ENCODE peak calls at places on chromosomes 7 and 10, in five cellular contexts. M is mammary epithelial cell, V is IMR-90, B is PC-3, Z is GM12878. L is an unnamed sample. For H3K4me1 and H3K27me3, the result is how much of the 10 kb centered on the place peaks cover.

GRCh38 chr10:71075066-71075758 is 137.2 kb upstream of the UNC5B start:
- DNase-seq in M (peak), V (no peak), B (no peak), Z (no peak), L (no peak)

GRCh38 chr10:47445720-47446119 is 38.2 kb downstream of the ANXA8 start:
- DNase-seq in M (no peak), V (no peak), B (no peak), Z (no peak), L (no peak)

GRCh38 chr10:74365109-74365508 is 214.1 kb downstream of the ADK start:
- DNase-seq in M (no peak), V (no peak), B (no peak), Z (no peak), L (no peak)

GRCh38 chr10:99952799-99953198 is 56.9 kb downstream of the DNMBP start:
- DNase-seq in M (no peak), V (no peak), B (no peak), Z (no peak), L (no peak)

GRCh38 chr7:101664390-101664789 is 35.3 kb upstream of the MYL10 start:
- DNase-seq in M (no peak), V (no peak), B (no peak), Z (no peak), L (no peak)

GRCh38 chr7:4682621-4683042 is 537 bp downstream of the FOXK1 start:
- DNase-seq in M (peak), V (peak), B (peak), Z (no peak), L (peak)

GRCh38 chr10:69751216-69751615 is 50.5 kb upstream of the COL13A1 start:
- DNase-seq in M (no peak), V (no peak), B (no peak), Z (no peak), L (no peak)

GRCh38 chr10:48497965-48498770 is 106.7 kb downstream of the ARHGAP22 start:
- DNase-seq in M (no peak), V (no peak), B (no peak), Z (no peak), L (no peak)

GRCh38 chr10:87589653-87590052 is 70.0 kb upstream of the PAPSS2 start:
- DNase-seq in M (peak), V (peak), B (peak), Z (no peak), L (peak)

GRCh38 chr10:132302911-132303310 is 4.8 kb downstream of the STK32C start:
- DNase-seq in M (no peak), V (no peak), B (no peak), Z (no peak), L (no peak)

GRCh38 chr10:98563811-98564210 is 117.1 kb upstream of the HPS1 start:
- DNase-seq in M (no peak), V (no peak), B (no peak), Z (no peak), L (no peak)

GRCh38 chr7:23593706-23594105 is 3.5 kb upstream of the CCDC126 start:
- DNase-seq in M (no peak), V (no peak), B (no peak), Z (no peak), L (no peak)

GRCh38 chr7:69739182-69739581 is 140.9 kb downstream of the AUTS2 start:
- DNase-seq in M (no peak), V (no peak), B (no peak), Z (peak), L (no peak)

GRCh38 chr7:157554393-157555238 is 217.8 kb downstream of the DNAJB6 start:
- DNase-seq in M (no peak), V (no peak), B (no peak), Z (no peak), L (no peak)

GRCh38 chr7:81232084-81232799 is 313.4 kb upstream of the SEMA3C start:
- DNase-seq in M (no peak), V (no peak), B (no peak), Z (no peak), L (no peak)

GRCh38 chr10:11328264-11329054 is 283.0 kb downstream of the USP6NL start:
- DNase-seq in M (no peak), V (no peak), B (no peak), Z (no peak), L (no peak)

GRCh38 chr10:132716691-132717490 is 69.1 kb downstream of the NKX6-2 start:
- DNase-seq in M (no peak), V (no peak), B (no peak), Z (no peak), L (no peak)

DNA sequence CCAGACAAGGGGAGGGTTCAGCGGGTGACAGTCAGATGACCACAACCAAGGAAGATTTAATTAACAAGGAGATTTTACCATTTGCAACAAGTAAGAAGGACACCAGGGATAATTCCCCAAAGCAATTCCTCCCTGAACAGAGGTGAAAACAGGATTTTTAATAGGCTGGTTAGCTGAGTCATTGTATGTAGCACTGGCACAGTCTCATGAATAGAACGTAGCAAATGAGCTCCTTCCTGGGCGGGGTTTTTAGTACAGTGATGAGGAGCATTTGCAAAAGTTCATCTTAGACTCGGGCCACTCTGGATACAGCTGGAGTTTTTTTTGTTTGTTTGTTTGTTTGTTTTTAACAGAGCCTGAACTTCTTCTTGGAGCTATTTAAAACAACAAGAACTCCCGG is 39.0 kb downstream of the TAC1 start:
- DNase-seq in M (peak), V (no peak), B (peak), Z (no peak), L (no peak)
- H3K4me1 ChIP-seq in M (under half), V (under half), B (under half), Z (under half), L (under half)

DNA sequence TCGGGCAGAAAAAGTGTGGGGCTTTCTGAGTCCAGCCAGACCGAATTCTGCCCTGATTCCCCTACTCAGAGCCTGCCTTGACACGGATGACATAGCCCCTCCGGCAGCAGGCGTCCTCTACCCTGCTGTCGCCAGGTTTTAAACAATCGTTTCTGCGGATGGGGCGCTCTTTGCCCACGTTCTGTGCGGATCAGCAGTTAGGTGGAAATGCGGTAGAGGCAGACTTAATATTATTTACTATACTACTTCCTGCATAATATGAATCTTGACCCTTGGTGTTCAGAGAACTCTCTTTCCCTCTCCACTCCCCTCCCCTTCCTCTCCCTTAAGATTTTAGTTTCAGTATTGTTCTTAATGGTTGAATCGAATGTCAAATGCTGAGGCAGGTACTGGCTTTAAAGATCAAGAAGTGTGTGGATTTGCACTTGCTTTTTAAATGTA is 2.4 kb downstream of the GATA3 start:
- DNase-seq in M (peak), V (no peak), B (no peak), Z (peak), L (no peak)
- H3K27me3 ChIP-seq in M (under half), V (half or more), B (under half), Z (under half), L (half or more)

GRCh38 chr10:123475466-123475865 is 190.7 kb upstream of the GPR26 start:
- DNase-seq in M (no peak), V (no peak), B (no peak), Z (no peak), L (no peak)
- H3K9ac ChIP-seq in M (no peak), V (no peak), B (no peak), Z (no peak), L (no peak)

GRCh38 chr10:44968101-44968886 is 8.7 kb downstream of the RASSF4 start:
- DNase-seq in M (no peak), V (no peak), B (no peak), Z (no peak), L (peak)

GRCh38 chr10:44966816-44967509 is 7.4 kb downstream of the RASSF4 start:
- DNase-seq in M (no peak), V (no peak), B (no peak), Z (no peak), L (peak)

GRCh38 chr10:44968887-44969400 is 9.3 kb downstream of the RASSF4 start:
- DNase-seq in M (no peak), V (no peak), B (no peak), Z (no peak), L (no peak)

GRCh38 chr10:44966129-44966815 is 6.7 kb downstream of the RASSF4 start:
- DNase-seq in M (no peak), V (no peak), B (no peak), Z (no peak), L (no peak)

GRCh38 chr10:44967596-44967995 is 8.0 kb downstream of the RASSF4 start:
- DNase-seq in M (no peak), V (no peak), B (no peak), Z (no peak), L (no peak)
- H3K4me1 ChIP-seq in M (under half), V (under half), B (under half), Z (half or more), L (half or more)

GRCh38 chr10:126469692-126470091 is 81.4 kb upstream of the ADAM12 start:
- DNase-seq in M (no peak), V (no peak), B (no peak), Z (no peak), L (no peak)
- H3K27me3 ChIP-seq in M (under half), V (under half), B (under half), Z (under half), L (under half)

GRCh38 chr7:12529971-12530710 is 40.4 kb upstream of the SCIN start:
- DNase-seq in M (no peak), V (no peak), B (no peak), Z (no peak), L (no peak)
- H3K9ac ChIP-seq in M (no peak), V (no peak), B (no peak), Z (no peak), L (no peak)

DNA sequence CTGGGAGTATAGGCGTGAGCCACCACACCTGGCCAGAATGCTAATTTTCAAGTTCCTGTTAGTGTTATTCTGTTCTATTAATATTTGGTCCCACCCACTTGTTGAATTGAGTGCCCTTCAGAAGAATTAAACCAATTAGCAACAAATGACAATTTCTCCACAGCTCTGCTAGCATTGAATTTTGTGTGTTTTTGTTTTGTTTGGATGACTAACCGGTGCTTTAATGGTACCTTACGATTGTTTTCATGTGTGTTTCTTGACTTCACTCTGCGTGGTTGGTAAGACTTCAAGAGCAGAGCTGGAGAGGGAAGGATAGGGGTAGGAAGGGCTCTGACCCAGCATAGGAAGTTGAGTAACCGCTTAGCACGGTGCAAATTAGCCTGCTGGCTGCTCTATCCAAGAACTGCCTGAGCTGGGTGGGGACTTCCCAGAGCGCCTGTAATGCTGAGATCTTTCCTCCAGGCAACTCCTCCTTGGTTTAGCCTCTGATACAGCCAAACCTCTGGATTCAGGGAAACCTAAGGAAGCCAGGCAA is 4.6 kb downstream of the ARPC1B start:
- DNase-seq in M (peak), V (peak), B (peak), Z (peak), L (peak)
- H3K4me1 ChIP-seq in M (under half), V (under half), B (under half), Z (under half), L (under half)

GRCh38 chr10:62816179-62817119 is at the start of gene EGR2:
- DNase-seq in M (peak), V (peak), B (peak), Z (peak), L (peak)

GRCh38 chr10:62813981-62814380 is 2.2 kb downstream of the EGR2 start:
- DNase-seq in M (no peak), V (no peak), B (no peak), Z (no peak), L (no peak)

GRCh38 chr10:62815373-62816111 is 624 bp downstream of the EGR2 start:
- DNase-seq in M (peak), V (no peak), B (no peak), Z (no peak), L (peak)

GRCh38 chr10:62813453-62813852 is 2.7 kb downstream of the EGR2 start:
- DNase-seq in M (no peak), V (no peak), B (no peak), Z (no peak), L (no peak)

GRCh38 chr10:62814901-62815372 is 1.2 kb downstream of the EGR2 start:
- DNase-seq in M (no peak), V (no peak), B (no peak), Z (no peak), L (peak)
- H3K27me3 ChIP-seq in M (under half), V (under half), B (under half), Z (under half), L (under half)

DNA sequence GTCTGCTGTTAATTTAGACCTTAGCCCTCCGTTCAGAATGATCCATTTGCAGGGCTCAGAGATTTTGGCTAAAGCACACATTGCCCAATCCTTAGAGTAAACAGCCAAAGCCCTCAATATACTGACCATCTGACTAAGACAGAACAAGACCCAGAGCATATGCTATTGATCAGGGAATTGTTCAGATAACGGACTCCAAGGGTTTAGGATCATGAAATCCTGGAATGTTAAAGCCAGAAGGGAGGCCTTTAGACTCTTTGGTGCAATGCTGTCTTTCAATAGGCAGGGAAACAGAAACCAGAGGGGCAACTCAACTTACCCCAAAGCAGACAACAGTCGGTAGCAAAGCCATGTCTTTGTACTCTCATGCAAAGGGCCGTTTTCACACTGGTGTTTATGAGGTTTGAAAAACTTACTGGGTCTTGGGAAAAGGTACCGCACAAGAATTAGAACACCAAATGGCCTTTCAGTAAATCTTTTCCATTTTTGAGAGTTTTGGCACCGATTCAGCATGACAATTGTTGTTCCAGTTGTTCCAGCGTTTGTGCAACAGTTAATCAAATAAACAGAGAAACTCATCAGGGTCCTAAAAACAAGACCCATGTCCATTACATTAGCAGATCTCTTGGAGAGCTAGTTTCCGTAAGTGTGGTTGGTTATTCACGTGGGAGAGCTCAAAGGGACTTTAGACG is 94.2 kb upstream of the AGBL3 start:
- DNase-seq in M (no peak), V (peak), B (no peak), Z (no peak), L (peak)
- H3K9ac ChIP-seq in M (peak), V (peak), B (peak), Z (no peak), L (peak)

DNA sequence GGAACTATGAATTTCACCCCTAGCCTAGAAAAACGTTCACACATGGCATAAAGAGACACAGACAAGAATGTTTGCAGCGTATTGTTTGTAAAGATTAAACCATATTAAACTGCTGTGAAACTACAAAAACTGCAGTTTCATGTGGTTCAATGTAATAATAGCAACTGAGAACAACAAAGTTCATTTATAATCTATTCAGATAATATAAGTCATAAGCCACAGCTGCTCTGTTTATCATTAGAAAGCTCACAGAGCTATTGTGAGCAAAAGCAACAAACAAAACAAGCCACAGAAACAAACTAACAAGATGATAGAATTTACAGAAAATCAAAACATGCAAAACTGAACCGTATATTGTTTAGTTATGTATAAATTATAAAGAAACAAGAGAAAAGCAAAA is 113.5 kb downstream of the AHR start:
- DNase-seq in M (no peak), V (no peak), B (no peak), Z (peak), L (no peak)
- H3K4me1 ChIP-seq in M (under half), V (under half), B (under half), Z (under half), L (under half)